ENCODE peak calls at places on chromosomes 4 and X, in nine cellular contexts. One of them, this sample, is unnamed.

GRCh38 chr4:126361287-126361686 is 1046.5 kb downstream of the FAT4 start:
- DNase-seq in heart left ventricle: no peak
- DNase-seq in GM12865: no peak
- DNase-seq in kidney: no peak
- DNase-seq in PC-3: no peak
- DNase-seq in cardiac fibroblast: no peak
- DNase-seq in A549: no peak
- DNase-seq in Peyer's patch: no peak
- DNase-seq in body of pancreas: no peak
- DNase-seq in this sample: no peak

GRCh38 chrX:100600340-100600739 is 15.6 kb downstream of the TNMD start:
- DNase-seq in heart left ventricle: no peak
- DNase-seq in GM12865: no peak
- DNase-seq in kidney: no peak
- DNase-seq in PC-3: no peak
- DNase-seq in cardiac fibroblast: no peak
- DNase-seq in A549: no peak
- DNase-seq in Peyer's patch: no peak
- DNase-seq in body of pancreas: no peak
- DNase-seq in this sample: peak

GRCh38 chrX:123906557-123907316 is 46.9 kb downstream of the XIAP start:
- DNase-seq in heart left ventricle: no peak
- DNase-seq in GM12865: no peak
- DNase-seq in kidney: no peak
- DNase-seq in PC-3: no peak
- DNase-seq in cardiac fibroblast: no peak
- DNase-seq in A549: no peak
- DNase-seq in Peyer's patch: peak
- DNase-seq in body of pancreas: no peak
- DNase-seq in this sample: peak

GRCh38 chr4:122665148-122665547 is 44.3 kb upstream of the IL21 start:
- DNase-seq in heart left ventricle: no peak
- DNase-seq in GM12865: no peak
- DNase-seq in kidney: no peak
- DNase-seq in PC-3: no peak
- DNase-seq in cardiac fibroblast: no peak
- DNase-seq in A549: no peak
- DNase-seq in Peyer's patch: no peak
- DNase-seq in body of pancreas: no peak
- DNase-seq in this sample: no peak

GRCh38 chrX:86887341-86887740 is 630.3 kb upstream of the KLHL4 start:
- DNase-seq in heart left ventricle: no peak
- DNase-seq in GM12865: no peak
- DNase-seq in kidney: no peak
- DNase-seq in PC-3: no peak
- DNase-seq in cardiac fibroblast: no peak
- DNase-seq in A549: no peak
- DNase-seq in Peyer's patch: no peak
- DNase-seq in body of pancreas: no peak
- DNase-seq in this sample: no peak

GRCh38 chr4:118680808-118681207 is 4.4 kb upstream of the METTL14 start:
- DNase-seq in heart left ventricle: no peak
- DNase-seq in GM12865: no peak
- DNase-seq in kidney: no peak
- DNase-seq in PC-3: no peak
- DNase-seq in cardiac fibroblast: no peak
- DNase-seq in A549: no peak
- DNase-seq in Peyer's patch: no peak
- DNase-seq in body of pancreas: no peak
- DNase-seq in this sample: no peak

GRCh38 chr4:150385606-150386005 is 196.3 kb upstream of the MAB21L2 start:
- DNase-seq in heart left ventricle: no peak
- DNase-seq in GM12865: no peak
- DNase-seq in kidney: no peak
- DNase-seq in PC-3: peak
- DNase-seq in cardiac fibroblast: peak
- DNase-seq in A549: no peak
- DNase-seq in Peyer's patch: no peak
- DNase-seq in body of pancreas: peak
- DNase-seq in this sample: peak

GRCh38 chr4:76251448-76252270 is at the start of gene FAM47E:
- DNase-seq in heart left ventricle: peak
- DNase-seq in GM12865: no peak
- DNase-seq in kidney: peak
- DNase-seq in PC-3: peak
- DNase-seq in cardiac fibroblast: peak
- DNase-seq in A549: peak
- DNase-seq in Peyer's patch: peak
- DNase-seq in body of pancreas: peak
- DNase-seq in this sample: peak

GRCh38 chr4:159101983-159102622 is 776 bp upstream of the RAPGEF2 start:
- DNase-seq in heart left ventricle: no peak
- DNase-seq in GM12865: no peak
- DNase-seq in kidney: no peak
- DNase-seq in PC-3: no peak
- DNase-seq in cardiac fibroblast: peak
- DNase-seq in A549: no peak
- DNase-seq in Peyer's patch: no peak
- DNase-seq in body of pancreas: no peak
- DNase-seq in this sample: no peak

GRCh38 chr4:38743866-38744265 is 38.9 kb downstream of the TLR10 start:
- DNase-seq in heart left ventricle: no peak
- DNase-seq in GM12865: no peak
- DNase-seq in kidney: no peak
- DNase-seq in PC-3: no peak
- DNase-seq in cardiac fibroblast: peak
- DNase-seq in A549: no peak
- DNase-seq in Peyer's patch: no peak
- DNase-seq in body of pancreas: no peak
- DNase-seq in this sample: no peak

GRCh38 chr4:140363558-140363957 is 9.9 kb upstream of the SCOC start:
- DNase-seq in heart left ventricle: no peak
- DNase-seq in GM12865: no peak
- DNase-seq in kidney: no peak
- DNase-seq in PC-3: no peak
- DNase-seq in cardiac fibroblast: no peak
- DNase-seq in A549: no peak
- DNase-seq in Peyer's patch: no peak
- DNase-seq in body of pancreas: no peak
- DNase-seq in this sample: no peak

GRCh38 chr4:112819729-112820128 is 182.8 kb downstream of the LARP7 start:
- DNase-seq in heart left ventricle: no peak
- DNase-seq in GM12865: no peak
- DNase-seq in kidney: no peak
- DNase-seq in PC-3: no peak
- DNase-seq in cardiac fibroblast: no peak
- DNase-seq in A549: no peak
- DNase-seq in Peyer's patch: no peak
- DNase-seq in body of pancreas: no peak
- DNase-seq in this sample: no peak

GRCh38 chrX:71823391-71824057 is 60.4 kb downstream of the CXorf49B start:
- DNase-seq in heart left ventricle: no peak
- DNase-seq in GM12865: no peak
- DNase-seq in kidney: peak
- DNase-seq in PC-3: no peak
- DNase-seq in cardiac fibroblast: no peak
- DNase-seq in A549: no peak
- DNase-seq in Peyer's patch: no peak
- DNase-seq in body of pancreas: no peak
- DNase-seq in this sample: no peak

GRCh38 chr4:147770831-147771230 is 38.9 kb downstream of the ARHGAP10 start:
- DNase-seq in heart left ventricle: no peak
- DNase-seq in GM12865: no peak
- DNase-seq in kidney: no peak
- DNase-seq in PC-3: no peak
- DNase-seq in cardiac fibroblast: no peak
- DNase-seq in A549: no peak
- DNase-seq in Peyer's patch: no peak
- DNase-seq in body of pancreas: no peak
- DNase-seq in this sample: no peak

GRCh38 chrX:73916931-73917657 is 354.1 kb downstream of the CHIC1 start:
- DNase-seq in heart left ventricle: no peak
- DNase-seq in GM12865: no peak
- DNase-seq in kidney: no peak
- DNase-seq in PC-3: peak
- DNase-seq in cardiac fibroblast: peak
- DNase-seq in A549: peak
- DNase-seq in Peyer's patch: no peak
- DNase-seq in body of pancreas: no peak
- DNase-seq in this sample: peak

GRCh38 chr4:184343400-184344177 is 125.9 kb upstream of the ENPP6 start:
- DNase-seq in heart left ventricle: peak
- DNase-seq in GM12865: peak
- DNase-seq in kidney: peak
- DNase-seq in PC-3: peak
- DNase-seq in cardiac fibroblast: peak
- DNase-seq in A549: peak
- DNase-seq in Peyer's patch: peak
- DNase-seq in body of pancreas: peak
- DNase-seq in this sample: peak

GRCh38 chrX:17531500-17531899 is 156.5 kb downstream of the NHS start:
- DNase-seq in heart left ventricle: no peak
- DNase-seq in GM12865: no peak
- DNase-seq in kidney: no peak
- DNase-seq in PC-3: no peak
- DNase-seq in cardiac fibroblast: no peak
- DNase-seq in A549: no peak
- DNase-seq in Peyer's patch: no peak
- DNase-seq in body of pancreas: no peak
- DNase-seq in this sample: no peak

GRCh38 chr4:80171251-80171650 is 26.1 kb upstream of the PRDM8 start:
- DNase-seq in heart left ventricle: no peak
- DNase-seq in GM12865: no peak
- DNase-seq in kidney: no peak
- DNase-seq in PC-3: no peak
- DNase-seq in cardiac fibroblast: peak
- DNase-seq in A549: no peak
- DNase-seq in Peyer's patch: no peak
- DNase-seq in body of pancreas: no peak
- DNase-seq in this sample: no peak

GRCh38 chrX:106220177-106220576 is 52.1 kb downstream of the PWWP3B start:
- DNase-seq in heart left ventricle: no peak
- DNase-seq in GM12865: no peak
- DNase-seq in kidney: no peak
- DNase-seq in PC-3: peak
- DNase-seq in cardiac fibroblast: no peak
- DNase-seq in A549: no peak
- DNase-seq in Peyer's patch: no peak
- DNase-seq in body of pancreas: no peak
- DNase-seq in this sample: peak
- TF ChIP-seq CTCF in heart left ventricle: peak
- TF ChIP-seq CTCF in GM12865: peak
- TF ChIP-seq CTCF in kidney: peak
- TF ChIP-seq CTCF in PC-3: peak
- TF ChIP-seq CTCF in cardiac fibroblast: peak
- TF ChIP-seq CTCF in A549: peak
- TF ChIP-seq CTCF in Peyer's patch: no peak
- TF ChIP-seq CTCF in body of pancreas: peak
- TF ChIP-seq CTCF in this sample: peak

GRCh38 chr4:681736-682451 is 7.1 kb downstream of the SLC49A3 start:
- DNase-seq in heart left ventricle: no peak
- DNase-seq in GM12865: peak
- DNase-seq in kidney: peak
- DNase-seq in PC-3: peak
- DNase-seq in cardiac fibroblast: no peak
- DNase-seq in A549: no peak
- DNase-seq in Peyer's patch: peak
- DNase-seq in body of pancreas: peak
- DNase-seq in this sample: no peak
- H3K4me3 ChIP-seq in heart left ventricle: no peak
- H3K4me3 ChIP-seq in GM12865: no peak
- H3K4me3 ChIP-seq in kidney: no peak
- H3K4me3 ChIP-seq in PC-3: peak
- H3K4me3 ChIP-seq in cardiac fibroblast: no peak
- H3K4me3 ChIP-seq in A549: peak
- H3K4me3 ChIP-seq in Peyer's patch: peak
- H3K4me3 ChIP-seq in body of pancreas: no peak
- H3K4me3 ChIP-seq in this sample: no peak

GRCh38 chr4:32417113-32417704 is 1697.0 kb downstream of the PCDH7 start:
- DNase-seq in heart left ventricle: no peak
- DNase-seq in GM12865: no peak
- DNase-seq in kidney: no peak
- DNase-seq in PC-3: peak
- DNase-seq in cardiac fibroblast: peak
- DNase-seq in A549: no peak
- DNase-seq in Peyer's patch: no peak
- DNase-seq in body of pancreas: no peak
- DNase-seq in this sample: no peak
- TF ChIP-seq CTCF in heart left ventricle: no peak
- TF ChIP-seq CTCF in GM12865: no peak
- TF ChIP-seq CTCF in kidney: no peak
- TF ChIP-seq CTCF in PC-3: peak
- TF ChIP-seq CTCF in cardiac fibroblast: peak
- TF ChIP-seq CTCF in A549: no peak
- TF ChIP-seq CTCF in Peyer's patch: no peak
- TF ChIP-seq CTCF in body of pancreas: no peak
- TF ChIP-seq CTCF in this sample: peak

GRCh38 chrX:139877710-139878414 is 55.0 kb downstream of the ATP11C start:
- DNase-seq in heart left ventricle: no peak
- DNase-seq in GM12865: no peak
- DNase-seq in kidney: no peak
- DNase-seq in PC-3: peak
- DNase-seq in cardiac fibroblast: peak
- DNase-seq in A549: no peak
- DNase-seq in Peyer's patch: no peak
- DNase-seq in body of pancreas: no peak
- DNase-seq in this sample: no peak

GRCh38 chrX:139881130-139881529 is 51.7 kb downstream of the ATP11C start:
- DNase-seq in heart left ventricle: no peak
- DNase-seq in GM12865: no peak
- DNase-seq in kidney: no peak
- DNase-seq in PC-3: no peak
- DNase-seq in cardiac fibroblast: peak
- DNase-seq in A549: no peak
- DNase-seq in Peyer's patch: no peak
- DNase-seq in body of pancreas: no peak
- DNase-seq in this sample: peak

GRCh38 chrX:139882299-139882698 is 50.6 kb downstream of the ATP11C start:
- DNase-seq in heart left ventricle: no peak
- DNase-seq in GM12865: no peak
- DNase-seq in kidney: no peak
- DNase-seq in PC-3: no peak
- DNase-seq in cardiac fibroblast: peak
- DNase-seq in A549: no peak
- DNase-seq in Peyer's patch: no peak
- DNase-seq in body of pancreas: no peak
- DNase-seq in this sample: no peak

GRCh38 chrX:139883984-139884383 is 48.9 kb downstream of the ATP11C start:
- DNase-seq in heart left ventricle: no peak
- DNase-seq in GM12865: no peak
- DNase-seq in kidney: no peak
- DNase-seq in PC-3: no peak
- DNase-seq in cardiac fibroblast: no peak
- DNase-seq in A549: no peak
- DNase-seq in Peyer's patch: no peak
- DNase-seq in body of pancreas: no peak
- DNase-seq in this sample: no peak

DNA sequence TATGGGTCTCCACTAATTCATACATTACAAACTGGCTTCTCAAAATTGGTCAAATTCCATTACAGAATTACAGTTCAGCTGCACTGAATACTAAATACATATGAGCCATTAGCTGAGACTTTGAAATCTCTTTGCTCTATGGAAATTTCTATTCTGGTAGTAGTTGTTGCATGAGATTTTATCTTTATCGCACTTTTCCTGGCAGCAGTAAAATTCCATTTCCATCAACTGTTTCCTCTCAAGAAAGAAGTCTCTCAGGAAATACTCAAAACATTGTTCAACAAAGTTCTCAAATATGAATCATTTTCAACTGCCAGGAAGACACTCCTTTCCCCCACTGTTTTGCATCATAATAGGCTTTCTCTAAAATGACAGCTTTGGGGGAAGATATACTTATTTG is 51.3 kb downstream of the ATP11C start:
- DNase-seq in heart left ventricle: no peak
- DNase-seq in GM12865: no peak
- DNase-seq in kidney: no peak
- DNase-seq in PC-3: peak
- DNase-seq in cardiac fibroblast: peak
- DNase-seq in A549: no peak
- DNase-seq in Peyer's patch: no peak
- DNase-seq in body of pancreas: no peak
- DNase-seq in this sample: peak
- H3K4me3 ChIP-seq in heart left ventricle: no peak
- H3K4me3 ChIP-seq in GM12865: no peak
- H3K4me3 ChIP-seq in kidney: no peak
- H3K4me3 ChIP-seq in PC-3: no peak
- H3K4me3 ChIP-seq in cardiac fibroblast: no peak
- H3K4me3 ChIP-seq in A549: no peak
- H3K4me3 ChIP-seq in Peyer's patch: no peak
- H3K4me3 ChIP-seq in body of pancreas: no peak
- H3K4me3 ChIP-seq in this sample: no peak

This sample was measured in bronchial epithelial cell.